ENCODE peak calls at places on chromosomes 11 and 22, in six cellular contexts. One of them, this sample, is unnamed.

GRCh38 chr11:25211635-25212251 is 714.9 kb downstream of the LUZP2 start:
- DNase-seq in substantia nigra: no peak
- DNase-seq in effector memory CD4-positive, alpha-beta T cell: no peak
- DNase-seq in IMR-90: no peak
- DNase-seq in A549: no peak
- DNase-seq in AG04450: no peak
- DNase-seq in this sample: peak; percentile 45

GRCh38 chr11:94746721-94747120 is 21.4 kb upstream of the AMOTL1 start:
- DNase-seq in substantia nigra: no peak
- DNase-seq in effector memory CD4-positive, alpha-beta T cell: no peak
- DNase-seq in IMR-90: no peak
- DNase-seq in AG04450: no peak
- DNase-seq in A549: peak; percentile 43
- DNase-seq in this sample: no peak

GRCh38 chr11:19284881-19285280 is 44.1 kb upstream of the E2F8 start:
- DNase-seq in substantia nigra: no peak
- DNase-seq in IMR-90: no peak
- DNase-seq in A549: no peak
- DNase-seq in AG04450: no peak
- DNase-seq in effector memory CD4-positive, alpha-beta T cell: no peak
- DNase-seq in this sample: no peak

GRCh38 chr11:7898666-7899283 is 32.3 kb downstream of the OR10A6 start:
- DNase-seq in substantia nigra: no peak
- DNase-seq in IMR-90: no peak
- DNase-seq in A549: no peak
- DNase-seq in AG04450: no peak
- DNase-seq in effector memory CD4-positive, alpha-beta T cell: no peak
- DNase-seq in this sample: no peak

GRCh38 chr11:93740031-93740801 is 1.1 kb downstream of the TAF1D start:
- DNase-seq in A549: no peak
- DNase-seq in AG04450: no peak
- DNase-seq in IMR-90: peak; percentile 56
- DNase-seq in substantia nigra: no peak
- DNase-seq in effector memory CD4-positive, alpha-beta T cell: peak; percentile 8
- DNase-seq in this sample: no peak

GRCh38 chr11:27460158-27460565 is 12.4 kb downstream of the LGR4 start:
- DNase-seq in substantia nigra: no peak
- DNase-seq in AG04450: no peak
- DNase-seq in IMR-90: no peak
- DNase-seq in effector memory CD4-positive, alpha-beta T cell: no peak
- DNase-seq in A549: no peak
- DNase-seq in this sample: no peak

GRCh38 chr11:112465433-112466024 is 204.9 kb upstream of the PLET1 start:
- DNase-seq in IMR-90: no peak
- DNase-seq in AG04450: no peak
- DNase-seq in substantia nigra: no peak
- DNase-seq in A549: no peak
- DNase-seq in effector memory CD4-positive, alpha-beta T cell: no peak
- DNase-seq in this sample: no peak

GRCh38 chr11:61912991-61913698 is 4.2 kb downstream of the RAB3IL1 start:
- DNase-seq in AG04450: no peak
- DNase-seq in A549: no peak
- DNase-seq in substantia nigra: no peak
- DNase-seq in IMR-90: no peak
- DNase-seq in effector memory CD4-positive, alpha-beta T cell: no peak
- DNase-seq in this sample: peak; percentile 54

GRCh38 chr11:113286509-113287497 is 27.6 kb upstream of the TTC12 start:
- DNase-seq in substantia nigra: no peak
- DNase-seq in A549: no peak
- DNase-seq in AG04450: no peak
- DNase-seq in effector memory CD4-positive, alpha-beta T cell: no peak
- DNase-seq in IMR-90: no peak
- DNase-seq in this sample: no peak

GRCh38 chr11:26187639-26188038 is 144.3 kb upstream of the ANO3 start:
- DNase-seq in substantia nigra: no peak
- DNase-seq in effector memory CD4-positive, alpha-beta T cell: no peak
- DNase-seq in A549: no peak
- DNase-seq in AG04450: peak; percentile 27
- DNase-seq in IMR-90: peak; percentile 82
- DNase-seq in this sample: peak; percentile 35

GRCh38 chr22:35538801-35539321 is 1.8 kb upstream of the RASD2 start:
- DNase-seq in A549: peak; percentile 42
- DNase-seq in substantia nigra: no peak
- DNase-seq in AG04450: no peak
- DNase-seq in effector memory CD4-positive, alpha-beta T cell: no peak
- DNase-seq in IMR-90: no peak
- DNase-seq in this sample: no peak

GRCh38 chr22:42939941-42940653 is 74.9 kb downstream of the PACSIN2 start:
- DNase-seq in substantia nigra: no peak
- DNase-seq in AG04450: peak; percentile 32
- DNase-seq in A549: peak; percentile 83
- DNase-seq in IMR-90: peak; percentile 90
- DNase-seq in effector memory CD4-positive, alpha-beta T cell: no peak
- DNase-seq in this sample: no peak

GRCh38 chr22:19847345-19847632 is 7.4 kb downstream of the GNB1L start:
- DNase-seq in substantia nigra: no peak
- DNase-seq in AG04450: no peak
- DNase-seq in A549: no peak
- DNase-seq in effector memory CD4-positive, alpha-beta T cell: no peak
- DNase-seq in IMR-90: no peak
- DNase-seq in this sample: no peak

GRCh38 chr11:35305670-35306382 is 113.5 kb downstream of the SLC1A2 start:
- DNase-seq in substantia nigra: no peak
- DNase-seq in A549: peak; percentile 46
- DNase-seq in effector memory CD4-positive, alpha-beta T cell: peak; percentile 20
- DNase-seq in AG04450: no peak
- DNase-seq in IMR-90: peak; percentile 56
- DNase-seq in this sample: no peak

GRCh38 chr11:118263694-118264567 is at the start of gene MPZL2:
- DNase-seq in substantia nigra: no peak
- DNase-seq in IMR-90: no peak
- DNase-seq in effector memory CD4-positive, alpha-beta T cell: no peak
- DNase-seq in A549: no peak
- DNase-seq in AG04450: no peak
- DNase-seq in this sample: peak; percentile 94

GRCh38 chr22:18070556-18071306 is 7.1 kb upstream of the PEX26 start:
- DNase-seq in AG04450: no peak
- DNase-seq in substantia nigra: no peak
- DNase-seq in effector memory CD4-positive, alpha-beta T cell: no peak
- DNase-seq in IMR-90: no peak
- DNase-seq in A549: no peak
- DNase-seq in this sample: peak; percentile 82

GRCh38 chr11:1153105-1153950 is 4.4 kb upstream of the MUC5AC start:
- DNase-seq in A549: peak; percentile 45
- DNase-seq in effector memory CD4-positive, alpha-beta T cell: no peak
- DNase-seq in AG04450: no peak
- DNase-seq in IMR-90: no peak
- DNase-seq in substantia nigra: no peak
- DNase-seq in this sample: peak; percentile 61

DNA sequence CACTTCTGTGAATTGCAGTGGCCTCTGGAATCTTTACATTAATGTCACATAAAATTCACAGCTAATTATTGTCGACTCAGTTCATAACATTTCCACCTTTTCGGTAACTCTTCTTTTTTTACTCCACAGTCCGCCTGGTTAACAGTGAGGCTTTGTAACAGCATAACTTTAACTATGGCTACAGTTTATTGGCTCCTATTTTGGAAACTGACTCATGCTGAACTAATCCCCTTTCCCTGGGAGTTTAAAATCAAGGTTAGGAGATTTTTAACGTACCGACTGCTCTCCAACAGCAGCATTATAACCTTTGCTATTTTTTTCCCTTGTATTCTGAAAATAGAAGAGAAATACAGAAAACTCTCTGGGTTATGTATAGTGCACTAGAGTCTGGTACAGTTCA is 3.2 kb upstream of the POGLUT3 start:
- DNase-seq in IMR-90: peak; percentile 26
- DNase-seq in AG04450: no peak
- DNase-seq in substantia nigra: no peak
- DNase-seq in effector memory CD4-positive, alpha-beta T cell: no peak
- DNase-seq in A549: no peak
- DNase-seq in this sample: no peak
- H3K27ac ChIP-seq in IMR-90: no peak overlapping the region
- H3K27ac ChIP-seq in AG04450: no peak overlapping the region
- H3K27ac ChIP-seq in substantia nigra: no peak overlapping the region
- H3K27ac ChIP-seq in effector memory CD4-positive, alpha-beta T cell: no peak overlapping the region
- H3K27ac ChIP-seq in A549: no peak overlapping the region
- H3K27ac ChIP-seq in this sample: no peak overlapping the region

DNA sequence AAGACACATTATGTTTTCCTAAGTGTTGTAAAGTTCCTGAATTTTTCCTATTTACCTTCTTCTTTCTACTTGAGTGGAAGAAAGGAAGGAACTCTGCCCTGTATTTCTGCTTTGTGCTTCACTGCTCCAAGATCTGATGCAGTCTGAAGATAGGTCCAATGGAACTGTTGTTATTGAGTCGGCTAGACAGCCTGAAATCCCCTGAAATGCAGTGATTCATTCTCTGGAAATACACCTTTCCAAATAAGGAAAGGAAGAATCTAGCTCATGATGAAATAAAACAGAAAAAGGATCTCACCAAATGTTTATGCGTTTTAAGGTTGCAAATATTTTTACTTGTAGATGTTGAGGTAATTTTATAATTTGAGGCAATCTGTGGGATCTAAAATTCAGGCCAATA is 322.8 kb downstream of the GUCY1A2 start:
- DNase-seq in AG04450: peak; percentile 63
- DNase-seq in A549: no peak
- DNase-seq in substantia nigra: no peak
- DNase-seq in effector memory CD4-positive, alpha-beta T cell: no peak
- DNase-seq in IMR-90: peak; percentile 83
- DNase-seq in this sample: no peak
- H3K27ac ChIP-seq in AG04450: peak overlapping the region; percentile 13
- H3K27ac ChIP-seq in A549: no peak overlapping the region
- H3K27ac ChIP-seq in substantia nigra: no peak overlapping the region
- H3K27ac ChIP-seq in effector memory CD4-positive, alpha-beta T cell: no peak overlapping the region
- H3K27ac ChIP-seq in IMR-90: no peak overlapping the region
- H3K27ac ChIP-seq in this sample: no peak overlapping the region

GRCh38 chr22:50583294-50583865 is 731 bp upstream of the CHKB start:
- DNase-seq in substantia nigra: no peak
- DNase-seq in effector memory CD4-positive, alpha-beta T cell: no peak
- DNase-seq in IMR-90: no peak
- DNase-seq in AG04450: no peak
- DNase-seq in A549: no peak
- DNase-seq in this sample: no peak
- H3K27ac ChIP-seq in substantia nigra: peak overlapping the region; percentile 64
- H3K27ac ChIP-seq in effector memory CD4-positive, alpha-beta T cell: peak overlapping the region; percentile 90
- H3K27ac ChIP-seq in IMR-90: peak overlapping the region; percentile 55
- H3K27ac ChIP-seq in AG04450: peak overlapping the region; percentile 21
- H3K27ac ChIP-seq in A549: peak overlapping the region; percentile 98
- H3K27ac ChIP-seq in this sample: peak overlapping the region; percentile 69

DNA sequence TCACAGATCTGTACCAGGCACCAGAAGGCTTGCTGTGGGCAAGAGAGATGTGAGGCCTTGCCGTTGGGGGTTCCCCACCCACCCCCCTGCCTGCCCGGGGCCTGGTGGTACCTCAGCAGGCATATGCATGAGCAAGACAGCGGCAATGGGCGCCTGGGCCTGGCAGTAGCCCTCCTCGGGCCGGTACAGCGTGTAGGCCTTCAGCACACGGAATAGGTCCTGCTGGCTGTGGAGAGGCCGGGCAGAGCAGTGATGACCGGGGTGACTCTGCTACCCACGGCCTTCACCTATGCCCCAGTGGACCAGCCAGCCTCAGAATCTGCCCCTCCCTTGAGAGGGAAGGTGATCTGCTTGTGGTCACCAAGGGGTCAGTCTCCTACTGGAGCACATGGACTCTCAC is 5.5 kb upstream of the CASTOR1 start:
- DNase-seq in IMR-90: no peak
- DNase-seq in substantia nigra: no peak
- DNase-seq in AG04450: no peak
- DNase-seq in A549: no peak
- DNase-seq in effector memory CD4-positive, alpha-beta T cell: no peak
- DNase-seq in this sample: no peak
- H3K27ac ChIP-seq in IMR-90: no peak overlapping the region
- H3K27ac ChIP-seq in substantia nigra: no peak overlapping the region
- H3K27ac ChIP-seq in AG04450: no peak overlapping the region
- H3K27ac ChIP-seq in A549: no peak overlapping the region
- H3K27ac ChIP-seq in effector memory CD4-positive, alpha-beta T cell: no peak overlapping the region
- H3K27ac ChIP-seq in this sample: no peak overlapping the region

DNA sequence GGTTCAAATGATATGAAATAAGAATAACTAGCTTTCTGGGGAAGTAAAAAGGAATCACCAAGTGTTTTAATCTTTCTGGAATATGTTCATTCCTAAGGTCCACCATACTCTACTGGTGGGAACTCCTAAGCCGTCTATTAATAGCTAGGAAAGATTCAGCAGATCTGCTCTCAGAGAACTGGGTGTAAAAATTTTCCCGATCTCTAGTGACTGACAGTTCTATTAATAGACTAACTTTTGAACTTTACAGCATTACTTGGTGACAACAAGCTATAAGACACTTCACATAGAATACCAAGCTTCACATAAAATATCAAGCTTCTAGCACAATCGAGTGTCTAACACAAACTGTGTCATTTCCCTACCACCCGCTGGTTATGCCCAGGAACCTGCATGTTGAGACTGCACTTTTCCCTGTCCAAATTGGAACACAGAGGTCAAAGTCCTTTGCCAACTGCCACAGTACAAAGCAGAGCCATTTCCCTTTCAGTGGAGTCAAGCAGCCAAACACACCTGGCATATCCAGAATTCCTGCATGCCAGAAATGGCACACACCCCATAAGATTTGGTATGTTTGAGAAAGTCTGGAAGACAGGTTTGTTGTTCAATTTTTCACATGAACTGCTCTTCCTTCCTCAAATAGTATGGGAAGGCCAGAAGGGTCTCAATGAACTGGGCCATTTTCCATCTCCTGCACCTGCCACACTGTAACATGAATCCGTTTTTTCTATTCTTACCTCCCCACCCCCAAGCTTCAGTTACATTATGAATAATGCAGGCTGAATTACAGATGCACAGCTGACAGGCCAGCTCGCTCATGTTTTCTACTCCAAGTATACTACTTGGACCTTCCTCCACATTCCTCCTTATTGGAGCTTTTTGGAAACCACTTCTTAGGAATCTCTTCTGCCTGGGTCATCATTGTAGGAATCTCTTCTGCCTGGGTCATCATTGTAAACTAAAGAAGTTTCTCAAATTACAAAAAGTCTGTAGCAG is 3.7 kb downstream of the OSBP start:
- DNase-seq in substantia nigra: no peak
- DNase-seq in effector memory CD4-positive, alpha-beta T cell: no peak
- DNase-seq in A549: no peak
- DNase-seq in AG04450: peak; percentile 30
- DNase-seq in IMR-90: peak; percentile 67
- DNase-seq in this sample: no peak
- H3K27ac ChIP-seq in substantia nigra: no peak overlapping the region
- H3K27ac ChIP-seq in effector memory CD4-positive, alpha-beta T cell: no peak overlapping the region
- H3K27ac ChIP-seq in A549: no peak overlapping the region
- H3K27ac ChIP-seq in AG04450: no peak overlapping the region
- H3K27ac ChIP-seq in IMR-90: no peak overlapping the region
- H3K27ac ChIP-seq in this sample: no peak overlapping the region

GRCh38 chr22:37843746-37844089 is 416 bp downstream of the ANKRD54 start:
- DNase-seq in IMR-90: peak; percentile 32
- DNase-seq in A549: no peak
- DNase-seq in substantia nigra: no peak
- DNase-seq in effector memory CD4-positive, alpha-beta T cell: no peak
- DNase-seq in AG04450: no peak
- DNase-seq in this sample: no peak

GRCh38 chr22:37844904-37845334 is 785 bp upstream of the ANKRD54 start:
- DNase-seq in A549: no peak
- DNase-seq in AG04450: no peak
- DNase-seq in effector memory CD4-positive, alpha-beta T cell: no peak
- DNase-seq in IMR-90: no peak
- DNase-seq in substantia nigra: no peak
- DNase-seq in this sample: no peak

GRCh38 chr22:37846433-37846832 is 2.3 kb upstream of the ANKRD54 start:
- DNase-seq in IMR-90: no peak
- DNase-seq in AG04450: no peak
- DNase-seq in A549: no peak
- DNase-seq in substantia nigra: no peak
- DNase-seq in effector memory CD4-positive, alpha-beta T cell: no peak
- DNase-seq in this sample: no peak

GRCh38 chr22:37842015-37842793 is 1.9 kb downstream of the ANKRD54 start:
- DNase-seq in A549: no peak
- DNase-seq in effector memory CD4-positive, alpha-beta T cell: no peak
- DNase-seq in AG04450: no peak
- DNase-seq in IMR-90: no peak
- DNase-seq in substantia nigra: no peak
- DNase-seq in this sample: no peak
- H3K27ac ChIP-seq in A549: no peak overlapping the region
- H3K27ac ChIP-seq in effector memory CD4-positive, alpha-beta T cell: no peak overlapping the region
- H3K27ac ChIP-seq in AG04450: no peak overlapping the region
- H3K27ac ChIP-seq in IMR-90: no peak overlapping the region
- H3K27ac ChIP-seq in substantia nigra: no peak overlapping the region
- H3K27ac ChIP-seq in this sample: no peak overlapping the region